ENCODE peak calls at places on chromosomes 7 and 10, in four cellular contexts. One of them, this sample, is unnamed.

GRCh38 chr10:107139237-107139636 is 25.3 kb downstream of the SORCS1 start:
- DNase-seq in GM12891: no peak
- DNase-seq in GM12878: no peak
- DNase-seq in K562: no peak
- DNase-seq in this sample: no peak

GRCh38 chr7:95596183-95597135 is at the start of gene PDK4:
- DNase-seq in GM12878: no peak
- DNase-seq in K562: no peak
- DNase-seq in GM12891: no peak
- DNase-seq in this sample: no peak

GRCh38 chr7:144720139-144720538 is 115.7 kb downstream of the TPK1 start:
- DNase-seq in GM12878: no peak
- DNase-seq in K562: no peak
- DNase-seq in GM12891: no peak
- DNase-seq in this sample: no peak

GRCh38 chr10:104809288-104810090 is 168.4 kb downstream of the SORCS3 start:
- DNase-seq in GM12891: no peak
- DNase-seq in K562: no peak
- DNase-seq in GM12878: no peak
- DNase-seq in this sample: no peak

GRCh38 chr10:102678842-102679289 is 34.6 kb downstream of the TRIM8 start:
- DNase-seq in GM12891: no peak
- DNase-seq in GM12878: no peak
- DNase-seq in K562: peak
- DNase-seq in this sample: no peak

GRCh38 chr10:15859865-15860691 is at the start of gene MINDY3:
- DNase-seq in K562: peak
- DNase-seq in GM12878: peak
- DNase-seq in GM12891: peak
- DNase-seq in this sample: peak

GRCh38 chr10:50613726-50614443 is 9.9 kb downstream of the SGMS1 start:
- DNase-seq in K562: no peak
- DNase-seq in GM12878: no peak
- DNase-seq in GM12891: no peak
- DNase-seq in this sample: no peak

GRCh38 chr7:129464194-129464593 is 30.0 kb downstream of the STRIP2 start:
- DNase-seq in GM12878: no peak
- DNase-seq in K562: no peak
- DNase-seq in GM12891: no peak
- DNase-seq in this sample: no peak

GRCh38 chr10:123007558-123008378 is 827 bp downstream of the IKZF5 start:
- DNase-seq in GM12878: peak
- DNase-seq in GM12891: peak
- DNase-seq in K562: peak
- DNase-seq in this sample: peak
- TF ChIP-seq SPI1 in GM12878: no peak
- TF ChIP-seq SPI1 in GM12891: no peak
- TF ChIP-seq SPI1 in K562: no peak
- TF ChIP-seq SPI1 in this sample: no peak

DNA sequence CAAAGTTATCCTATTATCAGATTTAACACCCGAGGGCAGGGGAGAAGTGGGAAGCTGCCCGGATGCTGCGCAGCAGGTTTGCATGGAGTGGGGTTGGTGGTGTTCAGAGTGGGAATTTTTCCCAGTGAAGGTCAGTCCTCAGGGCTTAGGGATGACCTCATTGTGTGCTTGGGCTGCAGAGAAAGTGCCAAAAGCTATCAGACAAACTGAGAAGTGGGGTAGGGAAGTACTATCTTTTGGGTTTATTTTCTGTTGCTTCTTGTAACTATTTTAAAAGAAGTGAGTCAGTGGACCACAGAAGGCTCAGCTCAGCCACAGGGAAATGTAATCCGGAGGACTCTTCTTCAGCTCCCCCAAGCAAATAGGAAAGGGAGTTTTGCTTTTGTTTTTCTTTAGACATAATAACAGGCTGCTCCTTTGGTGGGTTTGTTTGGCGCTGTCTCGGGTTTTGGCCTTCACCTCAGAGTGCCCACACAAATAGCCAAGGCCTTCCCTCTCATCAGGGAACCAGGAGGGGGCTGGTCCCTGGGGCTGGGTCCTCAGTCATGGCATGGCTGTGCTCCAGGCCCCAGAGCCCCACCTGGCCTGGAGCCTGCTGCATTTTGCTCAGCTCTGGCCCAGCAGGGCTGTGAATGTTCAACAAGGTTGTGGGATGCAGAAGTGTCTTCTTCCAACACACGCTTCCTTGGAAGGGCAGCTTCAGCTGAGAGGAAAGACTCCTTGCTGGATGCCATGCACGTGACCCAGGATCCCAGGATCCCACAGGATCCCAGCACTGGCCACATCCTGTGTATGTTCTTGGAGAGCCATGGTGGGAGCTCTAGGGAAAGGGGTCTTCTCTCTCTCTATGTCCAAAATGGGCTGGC is 5.4 kb upstream of the FAM170B start:
- DNase-seq in GM12878: no peak
- DNase-seq in K562: no peak
- DNase-seq in GM12891: no peak
- DNase-seq in this sample: no peak
- TF ChIP-seq SPI1 in GM12878: no peak
- TF ChIP-seq SPI1 in K562: no peak
- TF ChIP-seq SPI1 in GM12891: no peak
- TF ChIP-seq SPI1 in this sample: no peak

GRCh38 chr10:105950410-105950809 is 1214.1 kb downstream of the SORCS1 start:
- DNase-seq in K562: peak
- DNase-seq in GM12891: peak
- DNase-seq in GM12878: peak
- DNase-seq in this sample: peak
- TF ChIP-seq SPI1 in K562: no peak
- TF ChIP-seq SPI1 in GM12891: no peak
- TF ChIP-seq SPI1 in GM12878: no peak
- TF ChIP-seq SPI1 in this sample: no peak

GRCh38 chr7:157412021-157412443 is 75.2 kb downstream of the DNAJB6 start:
- DNase-seq in GM12891: no peak
- DNase-seq in GM12878: no peak
- DNase-seq in K562: no peak
- DNase-seq in this sample: no peak
- TF ChIP-seq SPI1 in GM12891: no peak
- TF ChIP-seq SPI1 in GM12878: no peak
- TF ChIP-seq SPI1 in K562: no peak
- TF ChIP-seq SPI1 in this sample: no peak

DNA sequence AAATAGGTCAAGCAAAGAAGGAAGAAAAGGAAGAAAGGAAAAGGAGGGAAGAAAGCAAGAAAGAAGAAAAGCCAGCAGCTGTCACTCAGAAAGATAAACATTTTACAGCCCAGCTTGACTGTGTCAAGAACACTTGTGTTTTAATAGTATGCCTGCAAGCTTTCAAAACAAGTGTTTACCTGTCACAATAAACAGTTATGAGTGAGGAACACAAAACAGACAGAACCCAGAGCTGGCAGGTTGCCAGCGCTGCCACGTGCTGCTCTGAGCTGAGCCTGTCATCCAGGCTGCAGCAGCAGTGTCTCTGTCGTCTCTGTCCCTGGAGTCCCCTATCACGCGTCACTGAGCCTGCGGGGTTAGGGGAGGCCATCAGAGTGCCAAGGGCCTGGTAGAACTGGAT is 827.6 kb upstream of the AUTS2 start:
- DNase-seq in K562: peak
- DNase-seq in GM12878: no peak
- DNase-seq in GM12891: no peak
- DNase-seq in this sample: no peak
- TF ChIP-seq SPI1 in K562: no peak
- TF ChIP-seq SPI1 in GM12878: no peak
- TF ChIP-seq SPI1 in GM12891: no peak
- TF ChIP-seq SPI1 in this sample: no peak

DNA sequence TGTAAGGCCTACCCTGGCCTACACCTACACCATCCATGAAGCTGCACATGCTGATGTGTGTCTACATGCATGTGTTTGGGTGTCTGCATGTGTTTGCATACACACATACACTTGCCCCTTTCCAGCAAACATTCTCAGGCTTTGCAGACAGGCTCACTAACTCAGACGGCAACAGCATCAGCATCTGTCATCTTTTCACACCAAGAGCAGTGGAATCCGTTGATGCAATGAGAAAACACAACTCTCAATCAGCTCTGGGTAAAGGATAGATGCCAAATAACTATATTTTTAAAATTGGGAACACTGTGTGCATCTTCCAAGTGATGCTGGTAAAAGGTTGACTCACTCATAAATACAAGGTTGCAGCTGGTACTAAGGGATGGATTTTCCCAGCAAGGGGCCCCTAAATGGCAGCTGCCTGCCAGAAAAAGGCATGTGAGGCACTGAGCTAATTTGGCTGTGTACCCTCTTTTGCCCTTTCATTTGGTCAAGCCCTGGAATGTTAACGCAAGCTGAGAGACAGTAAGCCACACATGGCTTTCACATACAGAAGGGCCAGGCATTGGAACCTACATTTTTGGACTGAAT is 296.3 kb upstream of the NPSR1 start:
- DNase-seq in GM12891: no peak
- DNase-seq in GM12878: no peak
- DNase-seq in K562: no peak
- DNase-seq in this sample: no peak
- TF ChIP-seq SPI1 in GM12891: no peak
- TF ChIP-seq SPI1 in GM12878: no peak
- TF ChIP-seq SPI1 in K562: no peak
- TF ChIP-seq SPI1 in this sample: no peak